ENCODE peak calls at places on chromosomes 13 and 19, in five cellular contexts. Q is BE2C, E is bronchial epithelial cell, P is IMR-90, U is spleen. Y is an unnamed sample.

GRCh38 chr19:33712268-33712667 is 84.4 kb upstream of the KCTD15 start:
- DNase-seq in Q (no peak), E (no peak), P (no peak), U (peak; percentile 31), Y (no peak)

GRCh38 chr13:25752957-25753540 is 298.8 kb downstream of the SHISA2 start:
- DNase-seq in P (peak; percentile 36), E (peak; percentile 71), U (no peak), Q (no peak), Y (peak; percentile 74)

GRCh38 chr13:111319998-111320911 is at the start of gene TEX29:
- DNase-seq in E (no peak), P (no peak), Q (no peak), U (peak; percentile 56), Y (no peak)

GRCh38 chr19:7246601-7247000 is 47.6 kb downstream of the INSR start:
- DNase-seq in P (no peak), U (no peak), Q (no peak), E (no peak), Y (no peak)

GRCh38 chr19:45507864-45508680 is 793 bp downstream of the VASP start:
- DNase-seq in P (no peak), U (peak; percentile 91), Q (no peak), E (peak; percentile 30), Y (no peak)

GRCh38 chr13:41562541-41563178 is 105.3 kb downstream of the RGCC start:
- DNase-seq in E (no peak), P (no peak), U (no peak), Q (no peak), Y (no peak)

GRCh38 chr13:113087923-113088690 is 17.5 kb upstream of the F7 start:
- DNase-seq in E (no peak), P (no peak), U (peak; percentile 58), Q (peak; percentile 4), Y (no peak)

GRCh38 chr19:5679289-5680082 is 830 bp downstream of the MICOS13 start:
- DNase-seq in U (peak; percentile 90), P (no peak), E (no peak), Q (no peak), Y (no peak)

GRCh38 chr13:33014291-33014690 is 1.9 kb upstream of the KL start:
- DNase-seq in U (no peak), Q (no peak), E (no peak), P (no peak), Y (no peak)
- H3K27me3 ChIP-seq in U (no peaks in the 10 kb centered on the region), Q (peaks cover 8% of the 10 kb centered on the region), E (peaks cover 19% of the 10 kb centered on the region), P (peaks cover 41% of the 10 kb centered on the region), Y (peaks cover 33% of the 10 kb centered on the region)

GRCh38 chr19:51783373-51783772 is 11.6 kb upstream of the FPR3 start:
- DNase-seq in Q (no peak), U (no peak), P (no peak), E (peak; percentile 40), Y (peak; percentile 78)
- TF ChIP-seq CTCF in Q (peak; percentile 48), U (no peak), P (peak; percentile 25), E (peak; percentile 15), Y (peak; percentile 44)

DNA sequence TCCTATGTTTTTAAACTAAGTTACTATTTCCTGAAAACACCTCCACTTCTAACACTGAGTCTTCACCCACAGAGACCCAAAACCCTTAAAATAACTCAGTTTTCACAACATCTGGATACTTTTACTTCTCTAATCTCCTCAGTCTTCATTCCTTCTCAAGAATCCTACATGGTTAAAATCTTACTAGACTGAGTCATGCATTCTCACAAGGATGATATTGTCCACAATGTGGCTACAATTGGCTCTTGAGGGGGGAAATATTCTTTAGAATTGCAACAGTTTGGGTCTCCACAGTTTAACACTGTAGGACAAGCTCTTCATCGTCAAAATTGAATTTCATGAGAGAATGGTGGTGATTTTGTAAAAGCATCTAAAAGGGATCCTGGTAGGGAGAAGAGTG is 397.1 kb downstream of the SLITRK5 start:
- DNase-seq in Q (no peak), U (no peak), P (peak; percentile 0), E (no peak), Y (no peak)
- H3K27me3 ChIP-seq in Q (no peaks in the 10 kb centered on the region), U (no peaks in the 10 kb centered on the region), P (no peaks in the 10 kb centered on the region), E (no peaks in the 10 kb centered on the region), Y (no peaks in the 10 kb centered on the region)

GRCh38 chr19:48813123-48813911 is 2.5 kb upstream of the BCAT2 start:
- DNase-seq in E (no peak), P (no peak), Q (no peak), U (no peak), Y (no peak)
- TF ChIP-seq CTCF in E (no peak), P (no peak), Q (peak; percentile 41), U (no peak), Y (no peak)

GRCh38 chr19:47456721-47457478 is 14.8 kb downstream of the SLC8A2 start:
- DNase-seq in P (no peak), E (no peak), U (no peak), Q (no peak), Y (no peak)
- H3K27me3 ChIP-seq in P (peaks cover 62% of the 10 kb centered on the region), E (peaks cover 21% of the 10 kb centered on the region), U (no peaks in the 10 kb centered on the region), Q (peaks cover 2% of the 10 kb centered on the region), Y (peaks cover 21% of the 10 kb centered on the region)

GRCh38 chr13:83136660-83137059 is 745.6 kb downstream of the SLITRK1 start:
- DNase-seq in U (peak; percentile 55), E (no peak), Q (no peak), P (no peak), Y (no peak)
- TF ChIP-seq CTCF in U (no peak), E (no peak), Q (no peak), P (no peak), Y (no peak)

GRCh38 chr19:42233638-42234292 is 8.6 kb downstream of the GSK3A start:
- DNase-seq in Q (no peak), U (no peak), P (no peak), E (no peak), Y (no peak)

GRCh38 chr19:42234364-42234763 is 8.0 kb downstream of the GSK3A start:
- DNase-seq in Q (no peak), P (no peak), U (no peak), E (no peak), Y (no peak)

GRCh38 chr19:42235181-42235580 is 7.2 kb downstream of the GSK3A start:
- DNase-seq in Q (no peak), U (no peak), E (no peak), P (no peak), Y (no peak)

GRCh38 chr19:42232435-42232834 is 10.0 kb downstream of the GSK3A start:
- DNase-seq in Q (no peak), P (no peak), E (no peak), U (no peak), Y (no peak)

GRCh38 chr19:42233106-42233505 is 9.3 kb downstream of the GSK3A start:
- DNase-seq in E (no peak), U (no peak), P (no peak), Q (no peak), Y (no peak)
- H3K27me3 ChIP-seq in E (no peaks in the 10 kb centered on the region), U (no peaks in the 10 kb centered on the region), P (no peaks in the 10 kb centered on the region), Q (no peaks in the 10 kb centered on the region), Y (no peaks in the 10 kb centered on the region)

GRCh38 chr13:93686399-93686798 is 459.8 kb downstream of the GPC6 start:
- DNase-seq in U (no peak), P (no peak), E (no peak), Q (no peak), Y (no peak)
- TF ChIP-seq CTCF in U (no peak), P (no peak), E (no peak), Q (no peak), Y (no peak)

GRCh38 chr13:18953139-18953930 is 228.3 kb downstream of the TUBA3C start:
- DNase-seq in P (no peak), U (no peak), E (no peak), Q (no peak), Y (no peak)
- H3K27me3 ChIP-seq in P (no peaks in the 10 kb centered on the region), U (no peaks in the 10 kb centered on the region), E (no peaks in the 10 kb centered on the region), Q (no peaks in the 10 kb centered on the region), Y (no peaks in the 10 kb centered on the region)